ENCODE peak calls at places on chromosome 11, in seven cellular contexts. W is HFF-Myc, R is H9, P is cardiac muscle cell, N is lower lobe of right lung, Y is endothelial cell, D is mucosa of descending colon. K is an unnamed sample.
A peak's percentile ranks its signal among the peaks of the same experiment; 100 is the strongest.

GRCh38 chr11:106231591-106231990 is 154.1 kb downstream of the AASDHPPT start:
- DNase-seq in N (no peak), Y (no peak), R (no peak), D (no peak), W (peak; percentile 55), P (peak; percentile 56), K (peak; percentile 34)

GRCh38 chr11:65504671-65505433 is 6.0 kb downstream of the MALAT1 start:
- DNase-seq in D (peak; percentile 7), N (no peak), P (peak; percentile 68), W (peak; percentile 14), R (no peak), Y (no peak), K (peak; percentile 16)

GRCh38 chr11:67352546-67353316 is 615 bp downstream of the POLD4 start:
- DNase-seq in W (no peak), N (peak; percentile 82), P (no peak), Y (no peak), R (peak; percentile 51), D (peak; percentile 88), K (no peak)

GRCh38 chr11:46050652-46051051 is 70.6 kb downstream of the PHF21A start:
- DNase-seq in P (no peak), D (no peak), Y (no peak), W (no peak), R (no peak), N (no peak), K (no peak)

GRCh38 chr11:41613321-41613720 is 153.9 kb upstream of the LRRC4C start:
- DNase-seq in Y (no peak), P (no peak), D (no peak), R (no peak), N (no peak), W (no peak), K (peak; percentile 60)

GRCh38 chr11:70771099-70771885 is 373.0 kb downstream of the CTTN start:
- DNase-seq in R (no peak), D (no peak), W (no peak), Y (no peak), P (no peak), N (no peak), K (no peak)

GRCh38 chr11:33545941-33546340 is 154.7 kb downstream of the C11orf91 start:
- DNase-seq in R (no peak), W (no peak), N (no peak), D (no peak), Y (no peak), P (peak; percentile 21), K (peak; percentile 25)

GRCh38 chr11:35318977-35319925 is 100.1 kb downstream of the SLC1A2 start:
- DNase-seq in N (no peak), R (no peak), P (no peak), W (no peak), Y (no peak), D (no peak), K (peak; percentile 72)

GRCh38 chr11:86486261-86487030 is 111.8 kb downstream of the CCDC81 start:
- DNase-seq in Y (no peak), N (no peak), P (no peak), D (no peak), W (no peak), R (no peak), K (no peak)

GRCh38 chr11:1762537-1763302 is 1.0 kb downstream of the CTSD start:
- DNase-seq in W (no peak), D (peak; percentile 81), R (no peak), P (peak; percentile 56), N (peak; percentile 73), Y (no peak), K (no peak)

GRCh38 chr11:69377029-69377952 is 83.3 kb downstream of the MYEOV start:
- DNase-seq in N (no peak), Y (no peak), W (no peak), D (no peak), R (no peak), P (no peak), K (no peak)

GRCh38 chr11:102640946-102641345 is 15.8 kb upstream of the MMP20 start:
- DNase-seq in D (no peak), N (no peak), R (no peak), P (no peak), Y (no peak), W (no peak), K (no peak)

GRCh38 chr11:35154960-35155359 is 16.0 kb downstream of the CD44 start:
- DNase-seq in R (no peak), P (no peak), N (no peak), W (no peak), Y (no peak), D (no peak), K (no peak)

GRCh38 chr11:33089776-33090175 is 50.4 kb downstream of the TCP11L1 start:
- DNase-seq in Y (no peak), D (no peak), P (peak; percentile 19), N (no peak), R (no peak), W (no peak), K (peak; percentile 63)

GRCh38 chr11:131185915-131186314 is 184.5 kb upstream of the NTM start:
- DNase-seq in P (no peak), R (no peak), W (no peak), Y (no peak), N (no peak), D (no peak), K (no peak)

GRCh38 chr11:119103793-119104192 is 2.1 kb upstream of the DPAGT1 start:
- DNase-seq in Y (no peak), N (no peak), R (no peak), D (no peak), P (no peak), W (no peak), K (no peak)

DNA sequence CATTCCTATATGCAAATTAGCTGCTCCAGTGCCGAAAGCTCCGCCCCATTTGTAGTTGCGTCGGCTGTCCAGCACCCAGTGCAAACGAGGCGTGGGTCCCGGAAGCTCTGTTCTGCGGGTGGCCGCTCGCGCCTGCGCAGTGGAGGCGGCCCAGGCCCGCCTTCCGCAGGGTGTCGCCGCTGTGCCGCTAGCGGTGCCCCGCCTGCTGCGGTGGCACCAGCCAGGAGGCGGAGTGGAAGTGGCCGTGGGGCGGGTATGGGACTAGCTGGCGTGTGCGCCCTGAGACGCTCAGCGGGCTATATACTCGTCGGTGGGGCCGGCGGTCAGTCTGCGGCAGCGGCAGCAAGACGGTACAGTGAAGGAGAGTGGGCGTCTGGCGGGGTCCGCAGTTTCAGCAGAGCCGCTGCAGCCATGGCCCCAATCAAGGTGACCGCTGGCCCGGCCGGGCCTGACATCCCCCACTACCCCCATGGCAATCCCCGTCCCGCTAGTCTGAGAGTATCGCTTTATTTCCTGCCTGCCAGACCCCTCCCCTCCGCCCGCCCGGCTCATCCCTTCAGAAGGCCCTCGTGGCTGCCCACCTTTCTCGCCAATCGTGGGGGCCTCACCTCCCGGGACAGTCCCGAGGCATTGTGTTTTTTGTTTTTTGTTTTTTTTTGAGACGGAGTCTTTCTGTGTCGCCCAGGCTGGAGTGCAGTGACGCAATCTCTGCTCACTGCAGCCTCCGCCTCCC is at the start of gene PRDX5:
- DNase-seq in P (peak; percentile 98), W (peak; percentile 82), Y (peak; percentile 90), R (peak; percentile 94), N (peak; percentile 98), D (peak; percentile 99), K (peak; percentile 87)
- TF ChIP-seq CTCF in P (peak; percentile 28), W (peak; percentile 11), Y (no peak), R (peak; percentile 32), N (peak; percentile 52), D (peak; percentile 33), K (no peak)

GRCh38 chr11:96706761-96707160 is 316.9 kb downstream of the JRKL start:
- DNase-seq in D (no peak), Y (no peak), W (no peak), R (no peak), N (no peak), P (no peak), K (no peak)
- TF ChIP-seq CTCF in D (no peak), Y (no peak), W (no peak), R (no peak), N (no peak), P (no peak), K (no peak)

DNA sequence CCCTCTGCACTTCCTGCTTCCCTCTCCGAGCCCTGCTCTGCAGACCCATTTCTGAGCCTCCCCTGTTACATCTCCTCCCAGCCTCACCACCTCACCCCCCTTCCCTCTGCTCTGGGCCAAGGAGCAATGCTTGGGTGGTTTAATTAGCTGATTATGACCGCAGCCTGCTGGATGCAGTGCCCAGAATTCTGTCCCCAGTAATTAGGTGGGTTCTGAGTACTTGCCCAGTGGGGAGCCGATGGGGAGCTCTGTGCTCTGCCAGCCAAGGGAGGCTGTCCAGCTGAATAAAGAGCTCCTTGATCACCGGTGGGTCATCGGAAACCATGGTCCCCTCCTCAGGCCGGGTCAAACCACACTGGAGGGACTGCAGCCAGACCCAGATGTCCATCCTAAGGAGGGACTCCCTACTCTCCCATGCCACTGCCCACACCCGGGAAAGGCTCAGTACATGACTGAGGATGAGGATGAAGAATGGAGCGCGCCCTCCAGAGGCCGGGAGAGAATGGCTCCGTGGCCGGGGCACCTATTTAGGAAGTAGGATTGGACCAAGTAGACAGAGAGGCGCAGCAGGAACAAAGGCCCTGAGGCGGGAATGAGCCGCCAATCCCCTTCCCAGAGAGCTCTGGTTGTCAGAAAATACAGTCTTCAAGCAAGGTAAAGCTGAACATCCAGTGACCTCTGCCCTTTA is 9.1 kb downstream of the ARRB1 start:
- DNase-seq in P (no peak), N (no peak), R (no peak), Y (no peak), D (no peak), W (no peak), K (no peak)
- TF ChIP-seq CTCF in P (no peak), N (no peak), R (peak; percentile 17), Y (no peak), D (no peak), W (no peak), K (no peak)

GRCh38 chr11:77040889-77041288 is 6.7 kb downstream of the B3GNT6 start:
- DNase-seq in R (no peak), N (no peak), D (no peak), W (no peak), P (no peak), Y (no peak), K (no peak)

GRCh38 chr11:77040401-77040777 is 6.2 kb downstream of the B3GNT6 start:
- DNase-seq in W (no peak), N (no peak), Y (no peak), R (no peak), P (no peak), D (no peak), K (no peak)

GRCh38 chr11:77038825-77039326 is 4.7 kb downstream of the B3GNT6 start:
- DNase-seq in N (no peak), P (no peak), D (no peak), R (no peak), W (no peak), Y (no peak), K (no peak)

GRCh38 chr11:77038029-77038824 is 4.0 kb downstream of the B3GNT6 start:
- DNase-seq in P (no peak), R (no peak), D (no peak), Y (no peak), W (no peak), N (no peak), K (no peak)

GRCh38 chr11:77039491-77040400 is 5.5 kb downstream of the B3GNT6 start:
- DNase-seq in D (no peak), R (peak; percentile 79), P (peak; percentile 55), W (no peak), Y (peak; percentile 56), N (no peak), K (peak; percentile 33)
- TF ChIP-seq CTCF in D (peak; percentile 15), R (peak; percentile 77), P (peak; percentile 72), W (peak; percentile 50), Y (peak; percentile 58), N (peak; percentile 37), K (peak; percentile 27)

K was measured in astrocyte.